ENCODE peak calls at places on chromosomes 12 and 14, in six cellular contexts. J is mucosa of gallbladder; D is left ventricle myocardium inferior; O is iris pigment epithelial cell; H is HS-5; G is activated effector memory CD4-positive, alpha-beta T cell treated with anti-CD3 and anti-CD28 coated beads, Interleukin-2, amount 50 U/mL, for 16 hours. N is an unnamed sample.

GRCh38 chr12:122064034-122064777 is 14.3 kb upstream of the MLXIP start:
- DNase-seq in O (peak; percentile 98), J (peak; percentile 90), H (peak; percentile 99), G (peak; percentile 67), D (peak; percentile 90), N (peak; percentile 88)

GRCh38 chr14:32224731-32225377 is 21.8 kb upstream of the RNU6-8 start:
- DNase-seq in D (no peak), O (peak; percentile 79), G (no peak), J (peak; percentile 61), H (peak; percentile 23), N (no peak)

GRCh38 chr14:41280745-41281144 is 325.9 kb upstream of the LRFN5 start:
- DNase-seq in H (no peak), O (peak; percentile 3), D (no peak), G (no peak), J (no peak), N (no peak)

GRCh38 chr14:64645220-64645891 is 58.9 kb upstream of the PLEKHG3 start:
- DNase-seq in J (peak; percentile 53), D (no peak), G (peak; percentile 45), O (peak; percentile 71), H (no peak), N (no peak)

GRCh38 chr12:123533672-123534643 is at the start of gene RILPL1:
- DNase-seq in G (peak; percentile 83), J (peak; percentile 15), D (peak; percentile 63), O (peak; percentile 44), H (no peak), N (peak; percentile 35)

GRCh38 chr12:47828967-47829482 is 9.3 kb upstream of the HDAC7 start:
- DNase-seq in D (peak; percentile 82), O (peak; percentile 70), H (no peak), G (peak; percentile 60), J (peak; percentile 78), N (peak; percentile 82)

GRCh38 chr12:66269757-66270383 is 32.4 kb upstream of the HELB start:
- DNase-seq in H (peak; percentile 23), D (no peak), J (no peak), G (no peak), O (peak; percentile 60), N (no peak)

GRCh38 chr12:22032732-22033131 is 13.3 kb upstream of the CMAS start:
- DNase-seq in H (no peak), D (no peak), O (no peak), G (no peak), J (no peak), N (no peak)

GRCh38 chr12:40693503-40693863 is 1.2 kb downstream of the CNTN1 start:
- DNase-seq in O (no peak), J (peak; percentile 15), H (no peak), G (no peak), D (no peak), N (no peak)

GRCh38 chr12:112506513-112507166 is 87.9 kb downstream of the PTPN11 start:
- DNase-seq in O (no peak), D (no peak), J (no peak), G (no peak), H (no peak), N (no peak)

GRCh38 chr14:105711841-105712460 is 185.6 kb downstream of the TMEM121 start:
- DNase-seq in G (no peak), J (no peak), D (no peak), H (no peak), O (no peak), N (no peak)

GRCh38 chr12:50322196-50322595 is 38.9 kb upstream of the LIMA1 start:
- DNase-seq in J (no peak), D (no peak), O (no peak), H (peak; percentile 23), G (no peak), N (no peak)

GRCh38 chr12:113190761-113191160 is 5.2 kb downstream of the RITA1 start:
- DNase-seq in O (peak; percentile 57), D (no peak), H (no peak), J (no peak), G (no peak), N (no peak)